ENCODE peak calls at places on chromosomes 6 and 20, in seven cellular contexts. V is A549; N is CD4-positive, alpha-beta memory T cell; D is Peyer's patch; J is left lung; L is pancreas; T is lower lobe of right lung. O is an unnamed sample.

GRCh38 chr6:106512048-106512957 is 117.0 kb downstream of the RTN4IP1 start:
- DNase-seq in V (no peak), N (peak; percentile 84), D (peak; percentile 95), J (peak; percentile 97), L (peak; percentile 67), T (peak; percentile 92), O (no peak)

GRCh38 chr6:33316603-33317417 is 734 bp downstream of the ZBTB22 start:
- DNase-seq in V (no peak), N (no peak), D (no peak), J (peak; percentile 81), L (peak; percentile 44), T (no peak), O (no peak)

GRCh38 chr20:45138451-45139300 is 14.4 kb upstream of the WFDC12 start:
- DNase-seq in V (peak; percentile 31), N (peak; percentile 18), D (peak; percentile 84), J (peak; percentile 96), L (peak; percentile 43), T (peak; percentile 84), O (peak; percentile 62)

GRCh38 chr20:50928469-50928868 is 2.8 kb downstream of the ADNP start:
- DNase-seq in V (no peak), N (no peak), D (no peak), J (no peak), L (no peak), T (no peak), O (no peak)

GRCh38 chr6:13573255-13573654 is 1.1 kb upstream of the SIRT5 start:
- DNase-seq in V (no peak), N (no peak), D (no peak), J (no peak), L (no peak), T (no peak), O (no peak)

GRCh38 chr20:16020971-16021370 is 552.3 kb downstream of the KIF16B start:
- DNase-seq in V (peak; percentile 48), N (no peak), D (no peak), J (no peak), L (no peak), T (no peak), O (peak; percentile 16)

GRCh38 chr6:8047466-8048292 is 16.5 kb downstream of the BLOC1S5 start:
- DNase-seq in V (no peak), N (no peak), D (no peak), J (no peak), L (no peak), T (no peak), O (peak; percentile 50)

GRCh38 chr6:67615796-67616195 is 1019.3 kb upstream of the ADGRB3 start:
- DNase-seq in V (no peak), N (no peak), D (no peak), J (no peak), L (no peak), T (no peak), O (no peak)

GRCh38 chr20:20614391-20614790 is 98.1 kb downstream of the RALGAPA2 start:
- DNase-seq in V (no peak), N (no peak), D (no peak), J (no peak), L (no peak), T (no peak), O (no peak)

GRCh38 chr20:41392871-41393704 is 26.5 kb upstream of the EMILIN3 start:
- DNase-seq in V (no peak), N (no peak), D (no peak), J (no peak), L (no peak), T (peak; percentile 34), O (peak; percentile 27)

GRCh38 chr6:106870824-106871300 is 103.7 kb downstream of the CD24 start:
- DNase-seq in V (peak; percentile 11), N (no peak), D (no peak), J (no peak), L (no peak), T (no peak), O (no peak)

GRCh38 chr20:34075647-34076046 is 36.4 kb downstream of the EIF2S2 start:
- DNase-seq in V (no peak), N (no peak), D (no peak), J (peak; percentile 71), L (no peak), T (no peak), O (no peak)

GRCh38 chr6:32970413-32971244 is 2.2 kb downstream of the BRD2 start:
- DNase-seq in V (peak; percentile 44), N (peak; percentile 67), D (peak; percentile 92), J (peak; percentile 96), L (peak; percentile 89), T (peak; percentile 90), O (peak; percentile 58)

GRCh38 chr20:18031888-18032509 is 25.7 kb downstream of the OVOL2 start:
- DNase-seq in V (no peak), N (no peak), D (no peak), J (no peak), L (no peak), T (no peak), O (no peak)

GRCh38 chr6:41940759-41941279 is 789 bp downstream of the CCND3 start:
- DNase-seq in V (no peak), N (peak; percentile 53), D (peak; percentile 69), J (peak; percentile 90), L (peak; percentile 26), T (peak; percentile 70), O (no peak)

GRCh38 chr6:1970151-1970561 is 275.2 kb downstream of the GMDS start:
- DNase-seq in V (no peak), N (no peak), D (no peak), J (no peak), L (no peak), T (no peak), O (no peak)

GRCh38 chr6:7150381-7151064 is 42.8 kb downstream of the RREB1 start:
- DNase-seq in V (no peak), N (no peak), D (no peak), J (peak; percentile 71), L (no peak), T (no peak), O (no peak)

GRCh38 chr6:154548130-154548830 is 37.8 kb upstream of the CNKSR3 start:
- DNase-seq in V (no peak), N (no peak), D (no peak), J (no peak), L (peak; percentile 25), T (peak; percentile 53), O (no peak)

GRCh38 chr6:23174781-23175361 is 605.5 kb downstream of the HDGFL1 start:
- DNase-seq in V (peak; percentile 36), N (no peak), D (no peak), J (no peak), L (no peak), T (no peak), O (peak; percentile 76)

GRCh38 chr6:5992551-5993225 is 14.0 kb downstream of the NRN1 start:
- DNase-seq in V (no peak), N (no peak), D (no peak), J (no peak), L (no peak), T (no peak), O (no peak)

GRCh38 chr6:2713473-2714358 is 37.0 kb downstream of the MYLK4 start:
- DNase-seq in V (no peak), N (no peak), D (no peak), J (no peak), L (no peak), T (no peak), O (no peak)

GRCh38 chr20:58184984-58185383 is 43.5 kb downstream of the ANKRD60 start:
- DNase-seq in V (no peak), N (no peak), D (no peak), J (no peak), L (no peak), T (no peak), O (no peak)

GRCh38 chr20:64176548-64177419 is 12.5 kb downstream of the MYT1 start:
- DNase-seq in V (no peak), N (no peak), D (no peak), J (no peak), L (no peak), T (peak; percentile 18), O (no peak)

GRCh38 chr20:58649288-58650180 is 1.5 kb upstream of the STX16 start:
- DNase-seq in V (no peak), N (peak; percentile 47), D (peak; percentile 69), J (peak; percentile 88), L (peak; percentile 24), T (peak; percentile 61), O (no peak)

GRCh38 chr20:33672426-33673114 is 1.7 kb downstream of the NECAB3 start:
- DNase-seq in V (no peak), N (no peak), D (no peak), J (peak; percentile 29), L (peak; percentile 7), T (no peak), O (no peak)

DNA sequence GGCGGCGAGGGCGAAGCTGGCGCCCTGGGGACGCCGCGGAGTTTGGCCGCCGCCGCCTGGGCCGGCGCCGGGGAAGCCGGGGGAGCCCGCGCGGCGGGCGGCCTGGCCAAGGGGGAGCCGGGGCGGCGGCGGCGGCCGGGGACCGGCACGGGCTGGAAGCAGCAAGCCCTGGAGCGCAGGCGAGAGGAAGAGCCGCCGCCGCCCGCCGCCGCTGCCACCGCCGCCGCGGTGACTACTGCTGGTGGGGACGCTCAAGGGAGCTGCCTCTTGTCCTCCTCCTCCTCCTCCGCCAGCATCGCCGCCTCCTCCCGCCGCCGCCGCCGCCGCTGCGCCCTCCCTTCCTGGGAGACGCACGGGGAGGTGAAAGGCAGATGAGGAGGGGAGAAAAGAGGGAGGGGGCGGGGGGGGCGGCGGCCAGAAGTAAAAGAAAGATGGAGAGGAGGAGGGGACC is 975 bp downstream of the PDE10A start:
- DNase-seq in V (peak; percentile 48), N (no peak), D (no peak), J (peak; percentile 71), L (no peak), T (no peak), O (no peak)
- H3K27ac ChIP-seq in V (peak overlapping the region; percentile 82), N (no peak overlapping the region), D (no peak overlapping the region), J (peak overlapping the region; percentile 28), L (no peak overlapping the region), T (no peak overlapping the region), O (no peak overlapping the region)

GRCh38 chr6:44061375-44062104 is 65.7 kb downstream of the MRPL14 start:
- DNase-seq in V (no peak), N (no peak), D (no peak), J (no peak), L (no peak), T (no peak), O (no peak)
- H3K27ac ChIP-seq in V (peak overlapping the region; percentile 98), N (no peak overlapping the region), D (no peak overlapping the region), J (no peak overlapping the region), L (no peak overlapping the region), T (no peak overlapping the region), O (peak overlapping the region; percentile 100)

DNA sequence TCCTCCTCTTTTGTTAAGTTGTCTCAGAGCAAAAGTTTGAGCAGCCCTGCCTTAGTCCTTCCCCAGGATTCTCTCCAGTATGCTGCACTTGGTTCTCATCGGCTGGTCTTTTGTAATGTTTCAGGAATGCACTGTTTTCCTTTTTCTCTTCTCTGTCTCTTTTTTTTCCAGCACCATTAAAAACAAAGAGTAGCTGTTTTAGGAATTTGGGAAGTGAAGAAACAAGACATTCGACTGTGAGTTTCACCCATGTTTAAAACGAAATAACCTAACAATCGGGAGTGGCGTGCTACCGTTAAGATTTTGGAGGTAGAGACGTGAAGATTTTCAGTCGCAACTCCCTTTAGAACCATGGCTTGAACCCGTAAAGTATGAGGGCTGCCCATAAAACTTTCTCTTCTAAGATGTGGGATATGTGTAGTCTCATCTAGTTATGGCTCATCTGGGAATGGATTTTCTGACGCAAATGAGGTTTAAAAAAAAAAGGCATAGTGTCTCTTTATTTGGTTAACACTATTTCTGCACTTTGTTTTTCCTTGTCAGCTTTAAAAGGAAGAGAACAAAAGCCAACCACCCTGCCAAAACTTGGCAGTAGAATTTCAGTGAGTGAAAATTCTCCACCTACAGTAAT is 35.9 kb upstream of the RAB23 start:
- DNase-seq in V (no peak), N (no peak), D (no peak), J (no peak), L (no peak), T (no peak), O (no peak)
- H3K27ac ChIP-seq in V (no peak overlapping the region), N (no peak overlapping the region), D (peak overlapping the region; percentile 39), J (no peak overlapping the region), L (no peak overlapping the region), T (peak overlapping the region; percentile 62), O (no peak overlapping the region)

GRCh38 chr20:62405981-62406513 is 1.0 kb downstream of the CABLES2 start:
- DNase-seq in V (no peak), N (no peak), D (no peak), J (no peak), L (no peak), T (no peak), O (no peak)
- H3K27ac ChIP-seq in V (peak overlapping the region; percentile 86), N (peak overlapping the region; percentile 65), D (peak overlapping the region; percentile 55), J (no peak overlapping the region), L (no peak overlapping the region), T (no peak overlapping the region), O (no peak overlapping the region)